ENCODE peak calls at places on chromosomes 12 and 14, in five cellular contexts. One of them, this sample, is unnamed.

GRCh38 chr14:97978336-97978735 is 1181.2 kb downstream of the VRK1 start:
- DNase-seq in neural crest cell: peak
- DNase-seq in progenitor cell of endocrine pancreas: peak
- DNase-seq in PC-3: peak
- DNase-seq in mesothelial cell of epicardium: peak
- DNase-seq in this sample: no peak

GRCh38 chr12:20885116-20885515 is 74.6 kb downstream of the SLCO1B3 start:
- DNase-seq in neural crest cell: no peak
- DNase-seq in progenitor cell of endocrine pancreas: no peak
- DNase-seq in PC-3: no peak
- DNase-seq in mesothelial cell of epicardium: no peak
- DNase-seq in this sample: no peak

GRCh38 chr14:99244299-99244959 is 27.6 kb downstream of the BCL11B start:
- DNase-seq in progenitor cell of endocrine pancreas: no peak
- DNase-seq in neural crest cell: no peak
- DNase-seq in PC-3: no peak
- DNase-seq in mesothelial cell of epicardium: no peak
- DNase-seq in this sample: no peak

GRCh38 chr14:68669644-68670343 is 123.1 kb downstream of the ZFP36L1 start:
- DNase-seq in progenitor cell of endocrine pancreas: no peak
- DNase-seq in neural crest cell: no peak
- DNase-seq in PC-3: no peak
- DNase-seq in mesothelial cell of epicardium: no peak
- DNase-seq in this sample: no peak

GRCh38 chr14:53306926-53307325 is 153.8 kb upstream of the DDHD1 start:
- DNase-seq in neural crest cell: peak
- DNase-seq in PC-3: peak
- DNase-seq in mesothelial cell of epicardium: no peak
- DNase-seq in progenitor cell of endocrine pancreas: no peak
- DNase-seq in this sample: no peak

GRCh38 chr14:24837280-24838046 is 203.5 kb upstream of the GZMB start:
- DNase-seq in neural crest cell: no peak
- DNase-seq in PC-3: no peak
- DNase-seq in progenitor cell of endocrine pancreas: no peak
- DNase-seq in mesothelial cell of epicardium: no peak
- DNase-seq in this sample: no peak

GRCh38 chr12:109517619-109518018 is 40.2 kb downstream of the UBE3B start:
- DNase-seq in neural crest cell: no peak
- DNase-seq in progenitor cell of endocrine pancreas: no peak
- DNase-seq in mesothelial cell of epicardium: no peak
- DNase-seq in PC-3: no peak
- DNase-seq in this sample: no peak

GRCh38 chr12:110741795-110742717 is 635 bp downstream of the PPP1CC start:
- DNase-seq in neural crest cell: no peak
- DNase-seq in PC-3: peak
- DNase-seq in mesothelial cell of epicardium: peak
- DNase-seq in progenitor cell of endocrine pancreas: no peak
- DNase-seq in this sample: no peak

GRCh38 chr12:99619389-99620158 is 28.0 kb upstream of the GARIN6 start:
- DNase-seq in progenitor cell of endocrine pancreas: no peak
- DNase-seq in neural crest cell: no peak
- DNase-seq in PC-3: peak
- DNase-seq in mesothelial cell of epicardium: no peak
- DNase-seq in this sample: no peak

GRCh38 chr12:116222358-116222757 is 55.1 kb downstream of the MED13L start:
- DNase-seq in mesothelial cell of epicardium: no peak
- DNase-seq in PC-3: peak
- DNase-seq in neural crest cell: no peak
- DNase-seq in progenitor cell of endocrine pancreas: no peak
- DNase-seq in this sample: no peak

GRCh38 chr12:15629761-15630160 is 159.4 kb downstream of the EPS8 start:
- DNase-seq in progenitor cell of endocrine pancreas: no peak
- DNase-seq in PC-3: peak
- DNase-seq in mesothelial cell of epicardium: no peak
- DNase-seq in neural crest cell: no peak
- DNase-seq in this sample: no peak

GRCh38 chr12:57173089-57173488 is 25.7 kb upstream of the LRP1-AS start:
- DNase-seq in progenitor cell of endocrine pancreas: no peak
- DNase-seq in mesothelial cell of epicardium: no peak
- DNase-seq in PC-3: peak
- DNase-seq in neural crest cell: peak
- DNase-seq in this sample: no peak

GRCh38 chr12:120775862-120776552 is 50.4 kb downstream of the ACADS start:
- DNase-seq in progenitor cell of endocrine pancreas: no peak
- DNase-seq in neural crest cell: no peak
- DNase-seq in PC-3: no peak
- DNase-seq in mesothelial cell of epicardium: no peak
- DNase-seq in this sample: no peak
- TF ChIP-seq CTCF in progenitor cell of endocrine pancreas: peak
- TF ChIP-seq CTCF in neural crest cell: peak
- TF ChIP-seq CTCF in PC-3: peak
- TF ChIP-seq CTCF in mesothelial cell of epicardium: peak
- TF ChIP-seq CTCF in this sample: no peak

DNA sequence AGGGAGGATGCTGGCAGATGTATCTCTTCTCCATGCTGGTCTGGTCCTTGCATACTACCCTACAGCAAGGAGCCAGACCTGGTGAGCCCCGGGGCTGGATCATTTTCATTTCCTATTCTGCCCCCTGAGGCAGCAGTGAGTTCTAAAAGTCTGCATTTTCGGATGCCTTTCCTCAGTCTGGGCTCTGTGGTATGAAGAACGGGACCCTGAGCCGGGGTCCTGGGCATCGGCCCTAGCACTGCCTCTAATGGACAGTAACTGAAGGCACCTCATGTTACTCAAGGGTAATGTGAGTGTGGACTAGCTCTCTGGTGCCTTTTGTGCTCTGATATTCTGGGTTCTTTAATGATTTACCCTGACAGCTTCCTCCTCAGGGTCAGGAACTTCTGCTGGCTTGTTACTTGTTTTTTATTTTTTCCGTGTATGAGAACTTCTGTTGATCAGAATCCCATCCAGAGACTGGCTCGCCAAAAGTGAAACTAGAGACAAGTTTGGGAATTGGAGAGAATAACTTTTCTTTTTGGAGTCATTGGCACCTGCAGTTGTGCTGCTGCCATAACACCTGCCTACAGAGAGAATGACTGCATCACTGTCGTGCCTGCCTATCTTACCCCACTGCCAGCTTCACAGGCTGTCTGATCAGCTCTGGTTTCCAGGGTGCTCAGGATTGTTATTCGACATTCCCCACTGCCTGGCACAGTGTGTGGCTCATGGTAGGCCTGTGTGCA is 62.3 kb downstream of the SUSD6 start:
- DNase-seq in neural crest cell: no peak
- DNase-seq in progenitor cell of endocrine pancreas: no peak
- DNase-seq in PC-3: no peak
- DNase-seq in mesothelial cell of epicardium: no peak
- DNase-seq in this sample: no peak
- TF ChIP-seq CTCF in neural crest cell: no peak
- TF ChIP-seq CTCF in progenitor cell of endocrine pancreas: no peak
- TF ChIP-seq CTCF in PC-3: no peak
- TF ChIP-seq CTCF in mesothelial cell of epicardium: no peak
- TF ChIP-seq CTCF in this sample: no peak

GRCh38 chr12:93591137-93591868 is 18.8 kb downstream of the SOCS2 start:
- DNase-seq in mesothelial cell of epicardium: peak
- DNase-seq in PC-3: peak
- DNase-seq in neural crest cell: peak
- DNase-seq in progenitor cell of endocrine pancreas: peak
- DNase-seq in this sample: no peak
- TF ChIP-seq CTCF in mesothelial cell of epicardium: no peak
- TF ChIP-seq CTCF in PC-3: no peak
- TF ChIP-seq CTCF in neural crest cell: no peak
- TF ChIP-seq CTCF in progenitor cell of endocrine pancreas: no peak
- TF ChIP-seq CTCF in this sample: no peak

GRCh38 chr12:73731658-73732057 is 806.0 kb upstream of the ATXN7L3B start:
- DNase-seq in neural crest cell: no peak
- DNase-seq in progenitor cell of endocrine pancreas: no peak
- DNase-seq in mesothelial cell of epicardium: no peak
- DNase-seq in PC-3: peak
- DNase-seq in this sample: no peak

DNA sequence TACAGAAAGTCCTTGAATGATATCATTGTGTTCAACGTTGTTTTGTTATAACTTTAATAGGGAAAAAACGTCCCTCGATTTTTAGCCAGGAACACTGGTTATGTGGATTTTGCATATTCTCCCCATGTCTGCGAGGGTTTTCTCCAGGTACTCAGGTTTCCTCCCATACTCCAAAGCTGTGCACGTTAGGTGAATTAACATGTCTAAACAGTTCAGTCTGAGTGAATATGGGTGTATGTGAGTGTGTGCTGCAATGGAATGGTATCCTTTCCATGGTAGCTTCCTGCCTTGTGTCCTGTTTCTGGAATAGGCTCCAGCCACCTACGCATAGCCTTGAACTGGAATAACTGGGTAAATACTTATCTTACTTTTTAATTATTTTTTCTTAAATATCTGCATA is 810.8 kb upstream of the ATXN7L3B start:
- DNase-seq in mesothelial cell of epicardium: no peak
- DNase-seq in PC-3: no peak
- DNase-seq in progenitor cell of endocrine pancreas: no peak
- DNase-seq in neural crest cell: no peak
- DNase-seq in this sample: no peak
- TF ChIP-seq CTCF in mesothelial cell of epicardium: no peak
- TF ChIP-seq CTCF in PC-3: no peak
- TF ChIP-seq CTCF in progenitor cell of endocrine pancreas: no peak
- TF ChIP-seq CTCF in neural crest cell: no peak
- TF ChIP-seq CTCF in this sample: no peak

GRCh38 chr12:52319097-52319496 is 2.1 kb downstream of the KRT83 start:
- DNase-seq in progenitor cell of endocrine pancreas: no peak
- DNase-seq in neural crest cell: no peak
- DNase-seq in PC-3: peak
- DNase-seq in mesothelial cell of epicardium: peak
- DNase-seq in this sample: no peak
- TF ChIP-seq CTCF in progenitor cell of endocrine pancreas: no peak
- TF ChIP-seq CTCF in neural crest cell: no peak
- TF ChIP-seq CTCF in PC-3: peak
- TF ChIP-seq CTCF in mesothelial cell of epicardium: no peak
- TF ChIP-seq CTCF in this sample: no peak

GRCh38 chr12:118446247-118446646 is 69.9 kb downstream of the SUDS3 start:
- DNase-seq in PC-3: no peak
- DNase-seq in mesothelial cell of epicardium: no peak
- DNase-seq in progenitor cell of endocrine pancreas: no peak
- DNase-seq in neural crest cell: no peak
- DNase-seq in this sample: no peak
- TF ChIP-seq CTCF in PC-3: peak
- TF ChIP-seq CTCF in mesothelial cell of epicardium: no peak
- TF ChIP-seq CTCF in progenitor cell of endocrine pancreas: no peak
- TF ChIP-seq CTCF in neural crest cell: no peak
- TF ChIP-seq CTCF in this sample: no peak

GRCh38 chr14:22189873-22190272 is 399.2 kb downstream of the DAD1 start:
- DNase-seq in neural crest cell: no peak
- DNase-seq in PC-3: no peak
- DNase-seq in progenitor cell of endocrine pancreas: no peak
- DNase-seq in mesothelial cell of epicardium: no peak
- DNase-seq in this sample: no peak

GRCh38 chr14:22190411-22191191 is 398.4 kb downstream of the DAD1 start:
- DNase-seq in mesothelial cell of epicardium: no peak
- DNase-seq in PC-3: peak
- DNase-seq in progenitor cell of endocrine pancreas: no peak
- DNase-seq in neural crest cell: no peak
- DNase-seq in this sample: no peak

GRCh38 chr14:22194669-22195068 is 394.4 kb downstream of the DAD1 start:
- DNase-seq in progenitor cell of endocrine pancreas: no peak
- DNase-seq in mesothelial cell of epicardium: no peak
- DNase-seq in PC-3: no peak
- DNase-seq in neural crest cell: no peak
- DNase-seq in this sample: no peak
- TF ChIP-seq CTCF in progenitor cell of endocrine pancreas: no peak
- TF ChIP-seq CTCF in mesothelial cell of epicardium: no peak
- TF ChIP-seq CTCF in PC-3: no peak
- TF ChIP-seq CTCF in neural crest cell: no peak
- TF ChIP-seq CTCF in this sample: no peak

GRCh38 chr14:92927396-92928257 is 4.7 kb downstream of the CHGA start:
- DNase-seq in mesothelial cell of epicardium: no peak
- DNase-seq in PC-3: no peak
- DNase-seq in neural crest cell: no peak
- DNase-seq in progenitor cell of endocrine pancreas: no peak
- DNase-seq in this sample: no peak
- TF ChIP-seq CTCF in mesothelial cell of epicardium: no peak
- TF ChIP-seq CTCF in PC-3: no peak
- TF ChIP-seq CTCF in neural crest cell: no peak
- TF ChIP-seq CTCF in progenitor cell of endocrine pancreas: no peak
- TF ChIP-seq CTCF in this sample: no peak

GRCh38 chr14:104729835-104730181 is 5.8 kb downstream of the ADSS1 start:
- DNase-seq in progenitor cell of endocrine pancreas: no peak
- DNase-seq in PC-3: no peak
- DNase-seq in neural crest cell: no peak
- DNase-seq in mesothelial cell of epicardium: no peak
- DNase-seq in this sample: no peak

GRCh38 chr14:104732355-104732804 is 8.4 kb downstream of the ADSS1 start:
- DNase-seq in progenitor cell of endocrine pancreas: no peak
- DNase-seq in PC-3: no peak
- DNase-seq in neural crest cell: no peak
- DNase-seq in mesothelial cell of epicardium: no peak
- DNase-seq in this sample: no peak

GRCh38 chr14:104730504-104730903 is 6.5 kb downstream of the ADSS1 start:
- DNase-seq in progenitor cell of endocrine pancreas: no peak
- DNase-seq in PC-3: no peak
- DNase-seq in mesothelial cell of epicardium: no peak
- DNase-seq in neural crest cell: no peak
- DNase-seq in this sample: no peak

GRCh38 chr14:104731925-104732294 is 7.9 kb downstream of the ADSS1 start:
- DNase-seq in neural crest cell: no peak
- DNase-seq in progenitor cell of endocrine pancreas: no peak
- DNase-seq in PC-3: no peak
- DNase-seq in mesothelial cell of epicardium: no peak
- DNase-seq in this sample: no peak

DNA sequence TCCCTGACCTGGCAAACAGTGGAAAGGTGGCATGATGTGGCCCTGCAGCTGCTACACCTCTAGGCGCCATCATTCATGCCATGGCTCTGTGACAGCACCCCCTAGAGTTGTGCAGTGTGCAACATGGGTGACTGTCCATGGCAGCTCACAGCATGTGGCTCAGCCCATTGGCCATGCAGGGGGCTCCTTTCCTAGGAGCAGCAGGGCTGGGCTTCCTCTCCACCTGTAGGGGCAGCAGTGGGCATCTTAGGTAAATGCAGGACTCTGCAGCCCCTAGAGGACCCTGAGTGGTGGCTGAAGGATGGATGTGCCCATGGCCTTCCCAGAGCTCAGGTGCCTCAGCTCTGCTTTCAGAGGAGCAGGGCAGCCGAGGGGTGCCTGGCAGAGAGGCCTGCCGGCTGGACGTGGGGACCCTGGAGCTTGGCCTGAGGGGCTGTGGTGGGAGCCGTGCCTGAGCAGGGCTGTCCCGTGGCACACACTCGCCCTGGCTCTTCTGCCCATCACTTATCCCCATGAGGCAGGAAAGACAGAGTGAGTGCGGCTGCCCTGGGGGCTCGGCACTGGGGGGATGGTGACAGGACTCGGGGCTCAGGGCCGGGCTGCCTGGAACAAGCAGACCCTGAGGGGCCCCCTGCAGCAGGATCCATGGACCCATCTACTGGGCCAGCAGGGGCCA is 7.4 kb downstream of the ADSS1 start:
- DNase-seq in PC-3: peak
- DNase-seq in mesothelial cell of epicardium: no peak
- DNase-seq in neural crest cell: no peak
- DNase-seq in progenitor cell of endocrine pancreas: no peak
- DNase-seq in this sample: no peak
- TF ChIP-seq CTCF in PC-3: peak
- TF ChIP-seq CTCF in mesothelial cell of epicardium: no peak
- TF ChIP-seq CTCF in neural crest cell: peak
- TF ChIP-seq CTCF in progenitor cell of endocrine pancreas: peak
- TF ChIP-seq CTCF in this sample: peak

This sample was measured in D721Med.